ENCODE peak calls at places on chromosomes 7 and 10, in five cellular contexts. One of them, this sample, is unnamed. For H4K20me1, the result is how much of the 10 kb centered on the place peaks cover.

GRCh38 chr10:34544400-34544799 is 270.7 kb downstream of the PARD3 start:
- DNase-seq in GM12878: no peak
- DNase-seq in SK-N-SH: no peak
- DNase-seq in HepG2: no peak
- DNase-seq in K562: no peak
- DNase-seq in this sample: no peak

GRCh38 chr7:101718747-101719260 is 89.7 kb upstream of the MYL10 start:
- DNase-seq in GM12878: no peak
- DNase-seq in SK-N-SH: no peak
- DNase-seq in HepG2: no peak
- DNase-seq in K562: no peak
- DNase-seq in this sample: no peak

GRCh38 chr7:121202834-121203233 is 126.0 kb upstream of the WNT16 start:
- DNase-seq in GM12878: no peak
- DNase-seq in SK-N-SH: no peak
- DNase-seq in HepG2: no peak
- DNase-seq in K562: no peak
- DNase-seq in this sample: peak

GRCh38 chr7:37018954-37019353 is 294.7 kb upstream of the AOAH start:
- DNase-seq in GM12878: peak
- DNase-seq in SK-N-SH: no peak
- DNase-seq in HepG2: no peak
- DNase-seq in K562: no peak
- DNase-seq in this sample: no peak

GRCh38 chr7:8481752-8482446 is 48.5 kb downstream of the NXPH1 start:
- DNase-seq in GM12878: no peak
- DNase-seq in SK-N-SH: no peak
- DNase-seq in HepG2: no peak
- DNase-seq in K562: no peak
- DNase-seq in this sample: no peak

GRCh38 chr7:13851756-13852155 is 137.7 kb downstream of the ETV1 start:
- DNase-seq in GM12878: no peak
- DNase-seq in SK-N-SH: peak
- DNase-seq in HepG2: no peak
- DNase-seq in K562: no peak
- DNase-seq in this sample: no peak

GRCh38 chr10:12041766-12042408 is 722 bp downstream of the UPF2 start:
- DNase-seq in GM12878: no peak
- DNase-seq in SK-N-SH: no peak
- DNase-seq in HepG2: peak
- DNase-seq in K562: no peak
- DNase-seq in this sample: no peak

GRCh38 chr7:29145553-29146081 is 720 bp downstream of the CPVL start:
- DNase-seq in GM12878: no peak
- DNase-seq in SK-N-SH: no peak
- DNase-seq in HepG2: no peak
- DNase-seq in K562: no peak
- DNase-seq in this sample: no peak

GRCh38 chr10:34808789-34809745 is 6.0 kb downstream of the PARD3 start:
- DNase-seq in GM12878: no peak
- DNase-seq in SK-N-SH: no peak
- DNase-seq in HepG2: no peak
- DNase-seq in K562: no peak
- DNase-seq in this sample: no peak

GRCh38 chr10:6014241-6014761 is 37.0 kb upstream of the IL15RA start:
- DNase-seq in GM12878: peak
- DNase-seq in SK-N-SH: peak
- DNase-seq in HepG2: peak
- DNase-seq in K562: peak
- DNase-seq in this sample: peak

GRCh38 chr10:14381475-14381874 is 50.8 kb upstream of the FRMD4A start:
- DNase-seq in GM12878: no peak
- DNase-seq in SK-N-SH: no peak
- DNase-seq in HepG2: no peak
- DNase-seq in K562: no peak
- DNase-seq in this sample: no peak

GRCh38 chr10:1242975-1243374 is 186.8 kb downstream of the WDR37 start:
- DNase-seq in GM12878: no peak
- DNase-seq in SK-N-SH: no peak
- DNase-seq in HepG2: no peak
- DNase-seq in K562: no peak
- DNase-seq in this sample: no peak

GRCh38 chr10:125029584-125030242 is 87.8 kb downstream of the ZRANB1 start:
- DNase-seq in GM12878: no peak
- DNase-seq in SK-N-SH: no peak
- DNase-seq in HepG2: no peak
- DNase-seq in K562: no peak
- DNase-seq in this sample: no peak

GRCh38 chr7:140640060-140640611 is 477 bp downstream of the DENND2A start:
- DNase-seq in GM12878: no peak
- DNase-seq in SK-N-SH: peak
- DNase-seq in HepG2: no peak
- DNase-seq in K562: no peak
- DNase-seq in this sample: no peak

GRCh38 chr7:152649220-152649619 is 26.7 kb downstream of the XRCC2 start:
- DNase-seq in GM12878: no peak
- DNase-seq in SK-N-SH: no peak
- DNase-seq in HepG2: no peak
- DNase-seq in K562: no peak
- DNase-seq in this sample: no peak

GRCh38 chr7:52648903-52649302 is 386.5 kb upstream of the POM121L12 start:
- DNase-seq in GM12878: no peak
- DNase-seq in SK-N-SH: no peak
- DNase-seq in HepG2: no peak
- DNase-seq in K562: no peak
- DNase-seq in this sample: no peak

GRCh38 chr10:73576178-73576889 is 14.8 kb downstream of the USP54 start:
- DNase-seq in GM12878: peak
- DNase-seq in SK-N-SH: no peak
- DNase-seq in HepG2: peak
- DNase-seq in K562: no peak
- DNase-seq in this sample: no peak

GRCh38 chr7:155803418-155804376 is 8.6 kb downstream of the SHH start:
- DNase-seq in GM12878: no peak
- DNase-seq in SK-N-SH: peak
- DNase-seq in HepG2: no peak
- DNase-seq in K562: no peak
- DNase-seq in this sample: no peak

GRCh38 chr10:23512355-23513058 is 73.6 kb downstream of the OTUD1 start:
- DNase-seq in GM12878: no peak
- DNase-seq in SK-N-SH: no peak
- DNase-seq in HepG2: peak
- DNase-seq in K562: peak
- DNase-seq in this sample: peak

GRCh38 chr10:58588673-58589265 is 76.1 kb downstream of the BICC1 start:
- DNase-seq in GM12878: no peak
- DNase-seq in SK-N-SH: no peak
- DNase-seq in HepG2: no peak
- DNase-seq in K562: peak
- DNase-seq in this sample: no peak

GRCh38 chr7:55108401-55108800 is 89.6 kb downstream of the EGFR start:
- DNase-seq in GM12878: no peak
- DNase-seq in SK-N-SH: no peak
- DNase-seq in HepG2: no peak
- DNase-seq in K562: no peak
- DNase-seq in this sample: no peak

GRCh38 chr7:55108818-55109217 is 90.0 kb downstream of the EGFR start:
- DNase-seq in GM12878: no peak
- DNase-seq in SK-N-SH: no peak
- DNase-seq in HepG2: no peak
- DNase-seq in K562: no peak
- DNase-seq in this sample: no peak

GRCh38 chr7:55111007-55111406 is 92.2 kb downstream of the EGFR start:
- DNase-seq in GM12878: no peak
- DNase-seq in SK-N-SH: no peak
- DNase-seq in HepG2: no peak
- DNase-seq in K562: no peak
- DNase-seq in this sample: no peak

GRCh38 chr7:55107946-55108345 is 89.1 kb downstream of the EGFR start:
- DNase-seq in GM12878: no peak
- DNase-seq in SK-N-SH: no peak
- DNase-seq in HepG2: peak
- DNase-seq in K562: no peak
- DNase-seq in this sample: no peak

GRCh38 chr7:55109384-55110167 is 90.8 kb downstream of the EGFR start:
- DNase-seq in GM12878: no peak
- DNase-seq in SK-N-SH: no peak
- DNase-seq in HepG2: no peak
- DNase-seq in K562: no peak
- DNase-seq in this sample: peak
- TF ChIP-seq ZBTB33 in GM12878: no peak
- TF ChIP-seq ZBTB33 in SK-N-SH: no peak
- TF ChIP-seq ZBTB33 in HepG2: no peak
- TF ChIP-seq ZBTB33 in K562: no peak
- TF ChIP-seq ZBTB33 in this sample: no peak

GRCh38 chr7:73504017-73504416 is 18.1 kb downstream of the BAZ1B start:
- DNase-seq in GM12878: no peak
- DNase-seq in SK-N-SH: peak
- DNase-seq in HepG2: no peak
- DNase-seq in K562: no peak
- DNase-seq in this sample: no peak

GRCh38 chr7:73504920-73505319 is 17.2 kb downstream of the BAZ1B start:
- DNase-seq in GM12878: no peak
- DNase-seq in SK-N-SH: no peak
- DNase-seq in HepG2: no peak
- DNase-seq in K562: no peak
- DNase-seq in this sample: no peak

GRCh38 chr7:73512018-73512780 is 9.9 kb downstream of the BAZ1B start:
- DNase-seq in GM12878: no peak
- DNase-seq in SK-N-SH: no peak
- DNase-seq in HepG2: no peak
- DNase-seq in K562: no peak
- DNase-seq in this sample: no peak

GRCh38 chr7:73507556-73507955 is 14.5 kb downstream of the BAZ1B start:
- DNase-seq in GM12878: no peak
- DNase-seq in SK-N-SH: no peak
- DNase-seq in HepG2: no peak
- DNase-seq in K562: no peak
- DNase-seq in this sample: no peak

GRCh38 chr7:73509463-73509862 is 12.6 kb downstream of the BAZ1B start:
- DNase-seq in GM12878: no peak
- DNase-seq in SK-N-SH: no peak
- DNase-seq in HepG2: no peak
- DNase-seq in K562: no peak
- DNase-seq in this sample: no peak
- H4K20me1 ChIP-seq in GM12878: under half
- H4K20me1 ChIP-seq in SK-N-SH: half or more
- H4K20me1 ChIP-seq in HepG2: under half
- H4K20me1 ChIP-seq in K562: under half
- H4K20me1 ChIP-seq in this sample: under half

GRCh38 chr10:110512461-110513187 is 14.9 kb downstream of the DUSP5 start:
- DNase-seq in GM12878: no peak
- DNase-seq in SK-N-SH: no peak
- DNase-seq in HepG2: no peak
- DNase-seq in K562: no peak
- DNase-seq in this sample: no peak
- TF ChIP-seq ZBTB33 in GM12878: no peak
- TF ChIP-seq ZBTB33 in SK-N-SH: no peak
- TF ChIP-seq ZBTB33 in HepG2: no peak
- TF ChIP-seq ZBTB33 in K562: no peak
- TF ChIP-seq ZBTB33 in this sample: no peak

GRCh38 chr7:5421626-5422323 is 1.9 kb downstream of the TNRC18 start:
- DNase-seq in GM12878: no peak
- DNase-seq in SK-N-SH: peak
- DNase-seq in HepG2: peak
- DNase-seq in K562: peak
- DNase-seq in this sample: no peak

GRCh38 chr7:5422324-5423271 is 1.0 kb downstream of the TNRC18 start:
- DNase-seq in GM12878: no peak
- DNase-seq in SK-N-SH: peak
- DNase-seq in HepG2: peak
- DNase-seq in K562: peak
- DNase-seq in this sample: no peak

GRCh38 chr7:5419523-5420107 is 4.0 kb downstream of the TNRC18 start:
- DNase-seq in GM12878: no peak
- DNase-seq in SK-N-SH: no peak
- DNase-seq in HepG2: peak
- DNase-seq in K562: peak
- DNase-seq in this sample: no peak

GRCh38 chr7:5420108-5420840 is 3.4 kb downstream of the TNRC18 start:
- DNase-seq in GM12878: no peak
- DNase-seq in SK-N-SH: peak
- DNase-seq in HepG2: no peak
- DNase-seq in K562: peak
- DNase-seq in this sample: no peak

DNA sequence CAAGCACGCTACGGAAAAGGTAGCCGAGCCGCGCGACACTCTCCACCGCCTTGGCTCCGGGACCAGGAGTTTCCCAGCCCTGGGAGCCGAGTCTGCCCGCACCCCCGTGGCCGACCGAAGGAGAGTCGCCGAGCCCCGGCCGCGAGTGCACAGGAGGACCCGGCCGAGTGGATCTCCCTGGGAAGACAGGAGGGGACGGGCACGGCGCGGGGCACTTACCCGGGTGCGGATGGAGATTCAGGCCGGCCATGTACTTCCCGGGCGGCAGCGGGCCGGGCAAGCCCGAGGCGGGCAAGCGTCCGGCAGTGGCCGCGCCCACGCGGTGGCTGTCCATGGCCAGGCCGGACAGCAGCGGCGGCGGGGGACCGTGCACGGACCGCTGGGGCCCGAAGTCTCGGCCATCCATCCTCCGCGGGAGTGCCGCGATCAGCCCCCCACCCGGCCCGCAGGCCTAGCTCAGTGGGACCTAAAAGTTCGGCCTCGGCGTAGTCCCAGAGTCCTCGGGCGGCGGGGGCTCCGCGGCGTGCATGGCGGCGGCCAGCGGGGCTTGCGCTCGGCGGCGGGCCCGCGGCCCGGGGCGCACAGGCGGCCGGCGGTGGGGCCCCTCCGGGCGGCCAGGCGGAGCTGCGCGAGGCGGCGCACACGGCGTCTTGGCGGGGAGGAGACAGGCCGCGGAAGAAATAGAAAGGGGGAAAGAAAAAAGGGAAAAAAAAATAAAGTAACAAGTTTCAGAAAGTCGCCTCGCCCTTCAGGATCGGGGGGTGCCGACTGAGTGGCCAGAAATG is 2.6 kb downstream of the TNRC18 start:
- DNase-seq in GM12878: no peak
- DNase-seq in SK-N-SH: peak
- DNase-seq in HepG2: no peak
- DNase-seq in K562: peak
- DNase-seq in this sample: no peak
- H4K20me1 ChIP-seq in GM12878: under half
- H4K20me1 ChIP-seq in SK-N-SH: under half
- H4K20me1 ChIP-seq in HepG2: under half
- H4K20me1 ChIP-seq in K562: under half
- H4K20me1 ChIP-seq in this sample: under half